ENCODE peak calls at places on chromosomes 12 and 14, in four cellular contexts. S is spleen, F is H1, Z is suprapubic skin. R is an unnamed sample.

GRCh38 chr14:71380271-71380670 is 473.0 kb downstream of the PCNX1 start:
- DNase-seq in S (no peak), Z (no peak), F (no peak), R (no peak)

GRCh38 chr14:67749341-67750110 is 47.8 kb downstream of the RDH12 start:
- DNase-seq in S (no peak), Z (no peak), F (no peak), R (no peak)

GRCh38 chr14:32102152-32102787 is 25.2 kb downstream of the ARHGAP5 start:
- DNase-seq in F (no peak), Z (no peak), S (no peak), R (no peak)

GRCh38 chr12:54018608-54018984 is 9.6 kb upstream of the HOXC6 start:
- DNase-seq in Z (no peak), F (peak), S (no peak), R (no peak)

GRCh38 chr14:103361868-103362267 is 23.3 kb upstream of the MARK3 start:
- DNase-seq in F (no peak), Z (no peak), S (no peak), R (peak)

GRCh38 chr12:64560395-64561301 is 49.6 kb upstream of the RASSF3 start:
- DNase-seq in F (peak), S (no peak), Z (no peak), R (peak)

GRCh38 chr14:103386632-103387329 is 1.6 kb downstream of the MARK3 start:
- DNase-seq in S (no peak), F (no peak), Z (no peak), R (no peak)

GRCh38 chr14:85590784-85591183 is 60.8 kb downstream of the FLRT2 start:
- DNase-seq in Z (no peak), F (no peak), S (no peak), R (no peak)

GRCh38 chr14:75513911-75514672 is 8.2 kb upstream of the BATF start:
- DNase-seq in Z (no peak), F (peak), S (no peak), R (no peak)

GRCh38 chr12:71708658-71709057 is 22.8 kb downstream of the TMEM19 start:
- DNase-seq in Z (no peak), F (no peak), S (no peak), R (no peak)

GRCh38 chr14:21055473-21056117 is 2.0 kb upstream of the RNASE8 start:
- DNase-seq in S (no peak), F (no peak), Z (no peak), R (no peak)

GRCh38 chr14:21056520-21057163 is 980 bp upstream of the RNASE8 start:
- DNase-seq in S (no peak), Z (no peak), F (no peak), R (no peak)

GRCh38 chr14:21058903-21059302 is 1.3 kb downstream of the RNASE8 start:
- DNase-seq in F (no peak), Z (no peak), S (no peak), R (no peak)

GRCh38 chr14:21059842-21060589 is 2.4 kb downstream of the RNASE8 start:
- DNase-seq in F (no peak), S (no peak), Z (no peak), R (no peak)

GRCh38 chr14:21057803-21058675 is at the start of gene RNASE8:
- DNase-seq in F (no peak), S (no peak), Z (no peak), R (no peak)
- TF ChIP-seq POLR2AphosphoS5 in F (no peak), S (no peak), Z (no peak), R (no peak)

GRCh38 chr12:80226576-80226975 is 127.2 kb downstream of the OTOGL start:
- DNase-seq in F (no peak), S (no peak), Z (no peak), R (no peak)
- TF ChIP-seq POLR2AphosphoS5 in F (no peak), S (no peak), Z (no peak), R (no peak)

DNA sequence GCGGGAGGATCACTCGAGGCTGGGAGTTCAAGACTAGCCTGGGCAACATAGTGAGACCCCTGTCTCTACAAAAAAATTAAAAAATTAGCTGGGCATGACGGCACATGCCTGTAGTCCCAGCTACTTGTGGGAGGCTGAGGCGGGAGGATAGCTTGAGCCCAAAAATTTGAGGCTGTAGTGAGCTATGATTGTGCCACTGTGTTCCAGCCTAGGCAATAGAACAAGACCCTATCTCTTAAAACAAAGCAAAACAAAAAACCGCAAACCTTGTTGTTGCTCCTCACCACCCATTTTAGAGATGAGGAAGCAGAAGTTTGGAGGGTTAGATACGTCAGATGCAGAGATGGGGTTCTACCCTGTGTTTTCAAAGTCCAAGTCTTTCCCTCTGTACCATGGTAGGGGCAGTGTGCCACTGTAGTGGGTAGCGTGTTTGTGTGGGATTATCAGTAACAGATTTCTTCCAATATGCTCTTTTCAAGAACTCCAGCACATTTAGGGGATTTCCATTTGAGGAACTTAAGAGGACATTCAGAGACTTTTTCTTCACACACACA is 186.4 kb downstream of the CHST11 start:
- DNase-seq in S (no peak), Z (no peak), F (no peak), R (no peak)
- TF ChIP-seq POLR2AphosphoS5 in S (peak), Z (no peak), F (no peak), R (no peak)

GRCh38 chr12:116832353-116832752 is 48.9 kb downstream of the HRK start:
- DNase-seq in F (no peak), S (no peak), Z (no peak), R (no peak)
- TF ChIP-seq POLR2AphosphoS5 in F (no peak), S (no peak), Z (no peak), R (no peak)

DNA sequence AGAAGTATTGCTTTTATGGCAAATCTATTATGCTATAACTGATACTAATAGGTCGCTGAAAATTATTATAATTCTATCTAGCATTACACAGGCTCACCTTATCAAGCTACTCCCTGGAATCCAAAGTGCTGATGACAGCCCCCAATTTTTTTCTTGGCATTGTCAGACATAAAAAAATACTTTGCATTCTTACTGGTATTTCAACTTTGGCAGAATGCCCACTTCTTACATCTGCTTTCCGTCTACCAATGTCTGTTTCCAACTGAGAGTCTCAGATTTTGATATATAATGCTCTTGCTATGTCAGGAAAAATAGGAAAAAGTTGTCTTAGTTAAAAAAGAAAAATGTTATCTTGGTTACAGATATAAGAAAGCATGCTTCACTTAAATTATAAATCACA is 615.4 kb downstream of the C12orf50 start:
- DNase-seq in S (no peak), Z (no peak), F (no peak), R (no peak)
- TF ChIP-seq POLR2AphosphoS5 in S (no peak), Z (no peak), F (no peak), R (no peak)

GRCh38 chr14:63453443-63453936 is 89.7 kb downstream of the PPP2R5E start:
- DNase-seq in F (no peak), S (no peak), Z (no peak), R (no peak)
- TF ChIP-seq POLR2AphosphoS5 in F (no peak), S (no peak), Z (no peak), R (no peak)

R was measured in HCT116.